ENCODE peak calls at places on chromosomes 13 and 19, in six cellular contexts. J, C, F, K, U and B are unnamed samples. For H3K4me1 and H3K9me3, the result is how much of the 10 kb centered on the place peaks cover.

GRCh38 chr19:13153627-13154240 is 3.5 kb downstream of the IER2 start:
- DNase-seq in F (peak), U (peak), C (no peak), J (peak), K (peak), B (no peak)

GRCh38 chr13:107734891-107735620 is 480.3 kb downstream of the LIG4 start:
- DNase-seq in C (no peak), U (no peak), J (no peak), F (no peak), K (no peak), B (no peak)

GRCh38 chr19:32675720-32676185 is at the start of gene RGS9BP:
- DNase-seq in K (peak), J (peak), F (peak), U (peak), C (peak), B (peak)

GRCh38 chr13:94716016-94716415 is 3.7 kb upstream of the SOX21 start:
- DNase-seq in J (no peak), K (no peak), C (no peak), F (no peak), U (no peak), B (no peak)

GRCh38 chr13:95643471-95643813 is 1.1 kb downstream of the DZIP1 start:
- DNase-seq in K (no peak), J (no peak), C (no peak), U (peak), F (no peak), B (no peak)

GRCh38 chr13:45063261-45063870 is 56.9 kb upstream of the GTF2F2 start:
- DNase-seq in K (no peak), U (no peak), C (no peak), J (no peak), F (no peak), B (no peak)

GRCh38 chr19:56291857-56292256 is 19.3 kb downstream of the EDDM13 start:
- DNase-seq in J (no peak), F (no peak), K (no peak), C (no peak), U (no peak), B (no peak)

GRCh38 chr19:1943661-1944087 is 2.7 kb downstream of the CSNK1G2 start:
- DNase-seq in U (no peak), C (no peak), F (no peak), K (no peak), J (no peak), B (no peak)

GRCh38 chr13:24727731-24728601 is 36.0 kb upstream of the RNF17 start:
- DNase-seq in J (peak), K (peak), F (peak), C (peak), U (peak), B (no peak)

GRCh38 chr13:56659041-56659471 is 481.7 kb upstream of the PRR20A start:
- DNase-seq in F (no peak), K (no peak), J (no peak), U (no peak), C (no peak), B (no peak)

GRCh38 chr19:45099465-45100201 is 6.7 kb downstream of the PPP1R37 start:
- DNase-seq in F (no peak), C (no peak), K (no peak), U (no peak), J (no peak), B (no peak)

GRCh38 chr13:45473627-45474026 is 8.9 kb downstream of the COG3 start:
- DNase-seq in F (peak), J (peak), C (no peak), K (no peak), U (no peak), B (no peak)

GRCh38 chr13:79589605-79590511 is 108.9 kb downstream of the NDFIP2 start:
- DNase-seq in U (no peak), J (no peak), C (no peak), K (no peak), F (no peak), B (no peak)

GRCh38 chr19:49136771-49137171 is 17.4 kb downstream of the PPFIA3 start:
- DNase-seq in C (peak), U (no peak), K (peak), J (no peak), F (no peak), B (no peak)

GRCh38 chr13:40586886-40587285 is 79.6 kb downstream of the FOXO1 start:
- DNase-seq in U (no peak), J (no peak), K (no peak), F (no peak), C (no peak), B (no peak)

GRCh38 chr13:40585911-40586471 is 80.5 kb downstream of the FOXO1 start:
- DNase-seq in J (no peak), K (no peak), C (no peak), U (no peak), F (peak), B (no peak)

GRCh38 chr13:40589285-40590109 is 76.9 kb downstream of the FOXO1 start:
- DNase-seq in F (no peak), J (no peak), C (peak), K (peak), U (peak), B (peak)

GRCh38 chr13:40590112-40590862 is 76.2 kb downstream of the FOXO1 start:
- DNase-seq in C (no peak), F (no peak), K (no peak), U (no peak), J (no peak), B (no peak)

GRCh38 chr13:40588101-40588500 is 78.3 kb downstream of the FOXO1 start:
- DNase-seq in K (no peak), J (no peak), F (no peak), U (no peak), C (no peak), B (no peak)
- H3K4me1 ChIP-seq in K (half or more), J (half or more), F (under half), U (under half), C (half or more), B (under half)

GRCh38 chr19:52291781-52292180 is 5.2 kb upstream of the ZNF480 start:
- DNase-seq in F (no peak), J (no peak), U (no peak), K (no peak), C (no peak), B (no peak)

GRCh38 chr19:52297601-52298358 is 811 bp downstream of the ZNF480 start:
- DNase-seq in K (no peak), U (peak), J (no peak), C (peak), F (no peak), B (no peak)

GRCh38 chr19:52296400-52296772 is 583 bp upstream of the ZNF480 start:
- DNase-seq in J (no peak), F (no peak), K (no peak), C (no peak), U (no peak), B (no peak)

GRCh38 chr19:52296773-52297600 is at the start of gene ZNF480:
- DNase-seq in U (peak), C (peak), F (peak), K (peak), J (peak), B (peak)
- H3K9me3 ChIP-seq in U (under half), C (under half), F (under half), K (under half), J (under half), B (under half)

DNA sequence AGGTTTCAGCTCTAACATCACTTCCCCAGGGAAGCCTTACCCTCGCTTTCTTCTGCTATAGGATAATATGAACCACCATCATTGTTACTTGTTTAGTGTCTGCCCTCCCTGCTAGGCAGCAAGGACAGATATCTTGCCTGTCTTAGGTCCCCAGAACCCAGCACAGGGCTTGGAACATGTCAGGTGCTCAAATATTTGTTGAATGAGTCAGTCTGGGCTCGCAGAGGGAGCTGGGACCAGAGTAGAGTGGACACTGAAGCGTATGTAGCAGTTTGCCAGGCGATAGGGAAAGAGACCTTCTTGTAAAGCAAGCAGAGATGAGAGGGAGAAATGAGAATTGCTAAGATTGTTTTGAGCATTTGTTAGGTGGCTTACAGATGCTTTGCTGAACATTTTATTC is 11.7 kb downstream of the BCKDHA start:
- DNase-seq in F (peak), K (no peak), J (no peak), C (peak), U (no peak), B (no peak)
- H3K4me1 ChIP-seq in F (under half), K (under half), J (under half), C (half or more), U (under half), B (under half)

GRCh38 chr19:43880483-43880882 is 53.4 kb downstream of the ZNF283 start:
- DNase-seq in J (no peak), U (no peak), F (no peak), C (no peak), K (no peak), B (no peak)
- H3K9me3 ChIP-seq in J (under half), U (under half), F (under half), C (half or more), K (half or more), B (half or more)

GRCh38 chr19:17246681-17247425 is 1.1 kb upstream of the NR2F6 start:
- DNase-seq in C (peak), J (no peak), K (peak), U (no peak), F (peak), B (no peak)

GRCh38 chr19:17243340-17243853 is 2.3 kb downstream of the NR2F6 start:
- DNase-seq in C (no peak), K (peak), U (no peak), J (no peak), F (no peak), B (no peak)

GRCh38 chr19:17243854-17244617 is 1.7 kb downstream of the NR2F6 start:
- DNase-seq in K (peak), U (no peak), J (no peak), C (peak), F (no peak), B (no peak)

GRCh38 chr19:17245535-17245984 is at the start of gene NR2F6:
- DNase-seq in F (no peak), U (no peak), K (no peak), J (no peak), C (no peak), B (no peak)

GRCh38 chr19:17244618-17245534 is 843 bp downstream of the NR2F6 start:
- DNase-seq in U (no peak), J (no peak), K (peak), F (peak), C (no peak), B (no peak)
- H3K4me1 ChIP-seq in U (under half), J (under half), K (half or more), F (half or more), C (under half), B (under half)

GRCh38 chr19:52086481-52086880 is 9.1 kb downstream of the ZNF841 start:
- DNase-seq in C (no peak), F (no peak), K (no peak), U (no peak), J (no peak), B (no peak)
- H3K9me3 ChIP-seq in C (under half), F (under half), K (under half), U (half or more), J (under half), B (half or more)

DNA sequence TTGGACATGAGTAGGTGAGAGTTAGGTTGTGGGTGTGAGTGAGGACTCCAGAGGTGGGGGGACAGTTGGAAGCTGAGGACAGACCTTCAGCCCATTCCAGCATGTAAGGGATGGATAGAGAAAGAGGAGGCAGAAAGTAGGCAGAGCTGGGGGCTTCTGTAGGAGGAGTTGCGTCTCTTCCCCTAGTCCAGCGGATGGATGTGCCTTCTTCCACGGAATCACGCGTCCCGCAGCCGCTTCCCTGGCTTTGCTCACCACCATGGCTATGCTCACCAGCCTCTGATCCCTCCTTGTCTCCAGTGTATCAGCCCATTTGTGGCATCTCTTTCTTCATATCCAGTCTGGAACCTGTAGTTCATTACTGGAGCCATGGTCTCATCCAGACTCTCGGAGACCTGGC is 5.6 kb downstream of the UBAC2 start:
- DNase-seq in U (no peak), J (no peak), F (no peak), C (no peak), K (no peak), B (no peak)
- H3K4me1 ChIP-seq in U (under half), J (half or more), F (under half), C (under half), K (under half), B (under half)

GRCh38 chr13:46858163-46858562 is 38.7 kb downstream of the HTR2A start:
- DNase-seq in C (no peak), K (no peak), F (no peak), J (no peak), U (no peak), B (no peak)
- H3K9me3 ChIP-seq in C (under half), K (under half), F (under half), J (under half), U (under half), B (under half)

DNA sequence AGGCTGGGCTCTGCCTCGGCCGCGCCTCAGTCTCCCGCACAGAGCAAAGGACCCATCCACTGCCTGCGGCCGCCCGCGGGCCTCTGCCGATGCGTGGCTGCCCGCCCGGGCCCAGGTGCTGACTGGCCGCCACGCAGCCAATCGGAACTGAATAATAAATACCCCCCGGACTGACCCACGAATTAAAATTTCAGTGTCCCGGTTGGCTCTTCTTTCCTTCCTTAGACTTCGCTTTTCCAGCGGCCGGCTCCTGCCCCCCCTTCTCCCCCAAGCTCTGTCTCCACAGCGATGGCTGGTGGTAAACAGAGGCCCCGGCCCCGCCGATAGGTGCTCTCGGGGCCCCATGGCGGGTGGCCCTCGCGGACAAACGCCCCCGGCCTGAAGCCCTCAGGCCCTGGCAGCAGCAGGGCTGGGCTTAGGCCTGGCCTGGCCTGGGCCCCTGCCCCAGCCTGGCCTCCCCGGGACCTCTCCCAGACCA is 2.6 kb downstream of the ZBTB7A start:
- DNase-seq in J (no peak), F (no peak), C (no peak), U (no peak), K (peak), B (no peak)
- H3K4me1 ChIP-seq in J (half or more), F (under half), C (half or more), U (under half), K (half or more), B (under half)